ENCODE peak calls at places on chromosomes 12 and 14, in four cellular contexts. B, Q, U and W are unnamed samples. For H3K9me3, the result is how much of the 10 kb centered on the place peaks cover.

GRCh38 chr14:33590891-33591630 is 359.8 kb downstream of the EGLN3 start:
- DNase-seq in B (no peak), Q (no peak), U (no peak), W (no peak)

GRCh38 chr14:75295061-75295461 is 16.4 kb downstream of the FOS start:
- DNase-seq in B (peak), Q (no peak), U (no peak), W (no peak)

GRCh38 chr12:98399532-98399931 is 115.9 kb upstream of the TMPO start:
- DNase-seq in B (peak), Q (peak), U (no peak), W (peak)

GRCh38 chr12:1499351-1499750 is 95.0 kb downstream of the FBXL14 start:
- DNase-seq in B (no peak), Q (no peak), U (no peak), W (no peak)

GRCh38 chr14:79293482-79293881 is 917.8 kb downstream of the DIO2 start:
- DNase-seq in B (no peak), Q (no peak), U (no peak), W (no peak)

GRCh38 chr14:104604461-104605449 is at the start of gene TMEM179:
- DNase-seq in B (peak), Q (peak), U (no peak), W (peak)

GRCh38 chr14:89249296-89249565 is 167.8 kb downstream of the FOXN3 start:
- DNase-seq in B (no peak), Q (peak), U (no peak), W (no peak)

GRCh38 chr12:110269622-110270124 is 11.4 kb upstream of the ATP2A2 start:
- DNase-seq in B (peak), Q (no peak), U (no peak), W (no peak)

GRCh38 chr14:59343585-59343984 is 121.6 kb downstream of the GPR135 start:
- DNase-seq in B (no peak), Q (no peak), U (no peak), W (no peak)

GRCh38 chr12:121188227-121188626 is 21.7 kb upstream of the P2RX4 start:
- DNase-seq in B (no peak), Q (no peak), U (no peak), W (no peak)

GRCh38 chr12:2532647-2533435 is 261.9 kb upstream of the FKBP4 start:
- DNase-seq in B (no peak), Q (no peak), U (no peak), W (no peak)

GRCh38 chr12:15931590-15932053 is 20.5 kb downstream of the DERA start:
- DNase-seq in B (no peak), Q (no peak), U (peak), W (peak)

GRCh38 chr12:43836455-43836989 is 641 bp downstream of the TMEM117 start:
- DNase-seq in B (no peak), Q (no peak), U (no peak), W (peak)

GRCh38 chr14:54893151-54893760 is 9.4 kb downstream of the GCH1 start:
- DNase-seq in B (peak), Q (no peak), U (no peak), W (peak)

GRCh38 chr12:104060791-104061190 is 3.5 kb upstream of the HCFC2 start:
- DNase-seq in B (no peak), Q (no peak), U (no peak), W (no peak)

GRCh38 chr12:2295941-2296461 is 243.2 kb downstream of the CACNA1C start:
- DNase-seq in B (no peak), Q (no peak), U (no peak), W (no peak)

GRCh38 chr14:88983755-88984154 is 159.3 kb downstream of the TTC8 start:
- DNase-seq in B (no peak), Q (no peak), U (no peak), W (no peak)

GRCh38 chr12:113374823-113375428 is 16.5 kb downstream of the PLBD2 start:
- DNase-seq in B (no peak), Q (no peak), U (no peak), W (no peak)

GRCh38 chr12:113372371-113372770 is 14.0 kb downstream of the PLBD2 start:
- DNase-seq in B (no peak), Q (no peak), U (no peak), W (no peak)

GRCh38 chr12:113373440-113373839 is 15.1 kb downstream of the PLBD2 start:
- DNase-seq in B (no peak), Q (no peak), U (no peak), W (no peak)

GRCh38 chr12:113371808-113372207 is 13.4 kb downstream of the PLBD2 start:
- DNase-seq in B (no peak), Q (no peak), U (no peak), W (no peak)

DNA sequence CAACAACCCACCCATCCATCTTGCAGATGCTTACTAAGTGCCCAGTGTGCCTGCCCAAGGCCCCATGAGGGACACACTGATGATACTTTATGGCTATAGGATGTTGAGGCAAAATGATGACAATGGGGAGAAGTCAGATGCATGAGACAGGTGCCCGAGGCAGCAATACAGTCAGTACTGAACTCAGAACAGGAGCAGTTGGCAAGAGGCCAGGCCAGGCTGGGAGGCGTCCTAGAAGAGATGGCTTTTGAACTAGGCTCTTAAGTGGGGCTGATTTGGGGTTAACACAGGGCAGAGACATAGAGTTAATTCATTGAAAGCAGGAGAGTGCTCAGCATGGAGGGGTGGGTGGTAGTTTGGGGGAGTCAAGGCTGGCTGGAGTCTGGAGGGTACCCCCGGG is 15.6 kb downstream of the PLBD2 start:
- DNase-seq in B (no peak), Q (no peak), U (no peak), W (no peak)
- H3K9me3 ChIP-seq in B (under half), Q (under half), U (under half), W (under half)

DNA sequence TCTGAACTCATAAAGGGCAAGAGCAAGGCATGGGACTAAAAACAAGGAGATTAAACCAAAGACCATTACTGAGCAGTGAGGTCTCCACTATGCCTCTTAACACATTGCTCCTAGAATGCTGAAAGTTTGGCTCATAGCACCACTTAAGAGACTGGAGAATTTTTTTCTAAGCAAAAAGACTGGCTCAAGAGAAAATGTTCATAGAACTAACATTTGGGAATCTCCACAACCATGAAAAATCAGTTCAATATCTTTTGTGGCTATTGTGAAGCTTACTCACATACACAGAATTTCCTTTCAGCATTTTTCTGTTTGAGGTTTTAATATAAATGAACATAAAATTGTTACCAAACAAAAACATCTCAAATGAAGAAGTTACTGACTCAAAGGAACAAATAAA is 255.8 kb downstream of the CCDC91 start:
- DNase-seq in B (no peak), Q (no peak), U (no peak), W (no peak)
- TF ChIP-seq CHD2 in B (no peak), Q (no peak), U (no peak), W (no peak)

GRCh38 chr14:23079716-23080115 is 15.2 kb downstream of the ACIN1 start:
- DNase-seq in B (no peak), Q (no peak), U (no peak), W (no peak)

GRCh38 chr14:23076785-23077408 is 18.0 kb downstream of the ACIN1 start:
- DNase-seq in B (no peak), Q (no peak), U (no peak), W (peak)

GRCh38 chr14:23080474-23080873 is 14.5 kb downstream of the ACIN1 start:
- DNase-seq in B (no peak), Q (no peak), U (no peak), W (no peak)

GRCh38 chr14:23077962-23078361 is 17.0 kb downstream of the ACIN1 start:
- DNase-seq in B (no peak), Q (no peak), U (no peak), W (no peak)

GRCh38 chr14:23078692-23079116 is 16.2 kb downstream of the ACIN1 start:
- DNase-seq in B (peak), Q (no peak), U (no peak), W (peak)
- TF ChIP-seq ZNF274 in B (no peak), Q (no peak), U (no peak), W (no peak)

DNA sequence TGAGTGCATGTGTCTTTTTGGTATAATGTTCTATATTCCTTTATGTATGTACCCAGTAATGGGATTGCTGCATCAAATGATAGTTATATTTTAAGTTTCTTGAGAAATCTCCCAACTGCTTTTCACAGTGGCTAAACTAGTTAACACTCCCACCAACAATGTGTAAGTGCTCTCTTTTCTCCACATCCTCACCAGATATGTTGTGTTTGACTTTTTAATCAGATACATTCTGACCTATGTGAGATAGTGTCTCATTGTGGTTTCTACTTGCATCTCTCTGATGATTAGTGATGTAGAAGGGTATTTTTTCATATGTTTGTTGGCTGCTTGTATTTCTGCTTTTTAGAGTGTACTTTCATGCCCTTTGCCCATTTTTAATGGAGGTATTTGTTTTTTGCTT is 62.8 kb upstream of the ALG10B start:
- DNase-seq in B (no peak), Q (no peak), U (no peak), W (no peak)
- H3K9me3 ChIP-seq in B (under half), Q (under half), U (under half), W (half or more)

GRCh38 chr12:57488397-57489156 is 709 bp downstream of the MARS1 start:
- DNase-seq in B (peak), Q (no peak), U (no peak), W (no peak)

GRCh38 chr12:57490126-57490525 is 2.3 kb downstream of the MARS1 start:
- DNase-seq in B (no peak), Q (no peak), U (no peak), W (no peak)

GRCh38 chr12:57489157-57489641 is 1.3 kb downstream of the MARS1 start:
- DNase-seq in B (no peak), Q (no peak), U (no peak), W (no peak)

GRCh38 chr12:57487597-57488396 is at the start of gene MARS1:
- DNase-seq in B (peak), Q (peak), U (peak), W (peak)

GRCh38 chr12:57491393-57492280 is 3.8 kb downstream of the MARS1 start:
- DNase-seq in B (no peak), Q (no peak), U (no peak), W (peak)
- TF ChIP-seq CHD2 in B (no peak), Q (no peak), U (no peak), W (no peak)

GRCh38 chr12:12776261-12776660 is 9.2 kb upstream of the APOLD1 start:
- DNase-seq in B (no peak), Q (no peak), U (no peak), W (peak)
- TF ChIP-seq ZNF274 in B (no peak), Q (no peak), U (no peak), W (no peak)

DNA sequence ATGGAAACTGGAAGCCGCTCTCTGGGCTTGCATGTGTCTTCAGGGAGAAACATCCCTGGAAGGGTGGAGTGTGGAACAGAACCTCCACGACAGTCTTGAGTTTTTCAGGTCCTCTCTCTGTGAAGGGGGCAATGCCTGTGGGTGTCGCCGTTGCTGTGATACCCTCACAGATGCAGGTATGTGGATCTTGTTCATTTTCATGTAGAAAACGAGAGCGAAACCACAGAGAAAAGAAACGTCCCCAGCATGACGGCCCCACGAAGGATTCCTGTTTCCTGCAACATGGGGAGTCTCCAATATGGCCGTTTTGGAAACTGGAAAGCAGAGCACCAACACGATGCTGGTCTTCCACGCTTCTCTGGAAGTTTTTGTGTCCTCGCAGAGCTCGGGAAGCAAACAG is 187.9 kb downstream of the ALG10 start:
- DNase-seq in B (no peak), Q (no peak), U (no peak), W (no peak)
- H3K9me3 ChIP-seq in B (under half), Q (half or more), U (under half), W (under half)

DNA sequence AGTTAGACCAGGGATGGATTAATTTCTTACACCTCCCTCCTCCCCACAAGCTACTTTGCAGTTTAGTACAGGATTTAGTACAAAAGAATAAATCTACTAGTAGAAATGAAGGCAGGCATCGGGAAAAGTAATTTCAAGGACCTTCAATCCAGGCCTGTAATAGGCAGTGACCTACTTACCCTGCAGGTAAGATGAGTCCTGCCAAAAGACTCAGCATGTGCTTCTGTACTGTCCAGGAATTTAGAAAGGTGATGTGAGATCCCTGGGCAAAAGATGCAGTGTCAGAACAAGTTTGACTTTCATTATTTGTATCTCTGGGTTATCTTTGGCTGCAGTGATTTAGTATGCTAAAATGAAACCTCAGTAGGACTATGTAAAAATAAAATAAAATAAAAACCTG is 403.0 kb downstream of the NOVA1 start:
- DNase-seq in B (no peak), Q (no peak), U (no peak), W (no peak)
- TF ChIP-seq CHD2 in B (no peak), Q (no peak), U (no peak), W (no peak)

DNA sequence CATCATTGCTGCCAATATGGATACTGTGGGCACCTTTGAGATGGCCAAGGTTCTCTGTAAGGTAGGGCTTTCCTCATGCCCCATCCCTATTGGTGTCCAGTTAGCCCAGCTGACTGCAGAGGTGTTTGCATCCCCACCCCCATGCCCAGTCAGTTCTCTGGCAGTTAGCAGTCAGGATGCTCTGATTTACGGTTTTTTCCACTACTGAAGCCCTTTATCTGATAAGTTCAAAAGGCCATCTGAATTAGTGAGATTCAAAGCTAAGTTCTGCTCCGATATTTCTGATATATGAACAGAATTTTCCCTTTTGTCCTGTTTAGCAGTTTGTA is 773 bp downstream of the GMPR2 start:
- DNase-seq in B (no peak), Q (no peak), U (no peak), W (peak)
- TF ChIP-seq ZNF274 in B (no peak), Q (no peak), U (no peak), W (no peak)

DNA sequence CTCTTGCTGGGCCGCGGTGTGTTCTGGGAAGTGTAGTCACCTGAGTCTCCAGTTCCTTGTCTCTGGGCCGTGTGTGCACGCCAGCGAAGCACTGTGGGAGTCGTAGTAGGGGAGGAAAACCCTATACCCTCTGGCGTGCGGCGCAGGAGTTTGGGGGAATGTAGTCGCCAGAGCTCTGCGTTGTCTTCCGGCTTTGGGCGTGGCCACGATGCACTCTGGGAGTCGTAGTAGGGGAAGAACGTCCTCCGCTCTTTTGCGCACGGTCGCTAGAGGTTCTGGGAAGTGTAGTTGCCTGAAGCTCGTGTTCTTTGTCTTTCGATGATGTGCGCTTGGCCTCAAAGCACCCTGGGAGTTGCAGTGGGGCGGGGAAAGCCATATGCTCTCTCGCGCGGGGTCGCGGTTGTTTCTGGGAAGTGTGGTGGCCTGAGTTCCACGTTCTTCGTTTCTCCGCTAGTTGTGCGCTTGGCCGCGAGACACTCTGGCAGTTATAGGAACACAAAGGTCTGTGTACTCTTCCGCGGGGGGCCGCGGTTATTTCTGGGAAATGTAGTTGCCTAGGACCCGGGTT is 588 bp upstream of the ZNF140 start:
- DNase-seq in B (peak), Q (peak), U (peak), W (peak)
- H3K9me3 ChIP-seq in B (under half), Q (half or more), U (under half), W (half or more)